ENCODE peak calls at places on chromosome 16, in eight cellular contexts. V, E, F, R, I, A, Q and O are unnamed samples.

GRCh38 chr16:13875614-13876284 is 44.2 kb upstream of the ERCC4 start:
- DNase-seq in R (no peak), E (no peak), I (no peak), V (no peak), A (no peak), Q (no peak), F (no peak), O (no peak)

GRCh38 chr16:1543085-1543896 is 9.8 kb downstream of the TMEM204 start:
- DNase-seq in V (no peak), E (peak), F (peak), A (peak), R (peak), Q (peak), I (peak), O (peak)

GRCh38 chr16:52191533-52192134 is 355.3 kb downstream of the TOX3 start:
- DNase-seq in I (peak), E (peak), A (peak), R (peak), F (peak), V (peak), Q (peak), O (peak)

GRCh38 chr16:50202926-50203624 is 50.0 kb downstream of the TENT4B start:
- DNase-seq in E (peak), R (peak), F (no peak), V (no peak), Q (no peak), A (no peak), I (no peak), O (no peak)

GRCh38 chr16:57446530-57447141 is 549 bp downstream of the CIAPIN1 start:
- DNase-seq in V (no peak), Q (peak), E (peak), A (peak), F (peak), I (peak), R (no peak), O (no peak)

GRCh38 chr16:15879255-15879804 is 9.1 kb downstream of the CEP20 start:
- DNase-seq in Q (no peak), R (peak), F (no peak), A (no peak), I (no peak), E (peak), V (peak), O (no peak)

GRCh38 chr16:29961127-29961478 is 776 bp upstream of the TMEM219 start:
- DNase-seq in R (no peak), Q (no peak), I (no peak), A (no peak), V (no peak), E (no peak), F (no peak), O (no peak)

GRCh38 chr16:9791566-9791965 is 390.7 kb downstream of the GRIN2A start:
- DNase-seq in F (no peak), E (no peak), Q (no peak), V (no peak), R (no peak), A (no peak), I (no peak), O (no peak)

GRCh38 chr16:81204794-81205680 is 33.5 kb upstream of the BCO1 start:
- DNase-seq in E (peak), I (no peak), A (no peak), V (peak), R (no peak), Q (peak), F (peak), O (peak)

GRCh38 chr16:68644715-68645493 is at the start of gene CDH3:
- DNase-seq in R (no peak), Q (peak), V (no peak), E (peak), A (no peak), I (no peak), F (no peak), O (peak)

GRCh38 chr16:68776821-68777485 is 39.9 kb downstream of the CDH1 start:
- DNase-seq in Q (no peak), R (no peak), V (no peak), I (no peak), E (no peak), A (no peak), F (peak), O (no peak)

GRCh38 chr16:64629622-64630021 is 492.2 kb downstream of the CDH11 start:
- DNase-seq in V (no peak), F (no peak), A (no peak), Q (no peak), R (no peak), E (peak), I (no peak), O (no peak)

GRCh38 chr16:47142469-47143328 is 1.0 kb downstream of the NETO2 start:
- DNase-seq in I (peak), R (no peak), E (peak), F (peak), V (no peak), Q (peak), A (peak), O (no peak)

GRCh38 chr16:57325458-57325857 is 33.1 kb upstream of the CCL22 start:
- DNase-seq in Q (no peak), F (no peak), R (no peak), E (peak), A (no peak), I (no peak), V (no peak), O (no peak)

GRCh38 chr16:58332997-58333700 is 38.3 kb upstream of the PRSS54 start:
- DNase-seq in F (no peak), Q (no peak), E (no peak), V (no peak), R (no peak), I (no peak), A (no peak), O (no peak)

GRCh38 chr16:22712471-22712870 is 101.5 kb upstream of the HS3ST2 start:
- DNase-seq in E (no peak), Q (no peak), F (no peak), A (no peak), V (no peak), R (no peak), I (no peak), O (no peak)

GRCh38 chr16:49931931-49932330 is 76.0 kb upstream of the ZNF423 start:
- DNase-seq in E (no peak), I (no peak), V (no peak), Q (no peak), F (no peak), A (no peak), R (no peak), O (no peak)

GRCh38 chr16:85870159-85870558 is 28.8 kb upstream of the IRF8 start:
- DNase-seq in E (no peak), I (no peak), F (no peak), A (no peak), R (no peak), Q (no peak), V (no peak), O (no peak)

GRCh38 chr16:56301391-56301850 is 110.1 kb downstream of the GNAO1 start:
- DNase-seq in A (no peak), I (no peak), Q (no peak), R (peak), V (no peak), F (no peak), E (peak), O (no peak)

GRCh38 chr16:56334761-56335160 is 90.6 kb downstream of the AMFR start:
- DNase-seq in R (no peak), A (no peak), Q (no peak), F (no peak), V (no peak), I (no peak), E (no peak), O (no peak)

GRCh38 chr16:48353565-48354163 is 31.5 kb downstream of the SIAH1 start:
- DNase-seq in A (no peak), R (peak), F (peak), E (peak), Q (peak), I (no peak), V (peak), O (peak)

GRCh38 chr16:64092284-64092683 is 1029.6 kb downstream of the CDH11 start:
- DNase-seq in E (peak), R (peak), F (no peak), Q (no peak), A (no peak), I (no peak), V (peak), O (no peak)

GRCh38 chr16:89584768-89585549 is 9.4 kb downstream of the CPNE7 start:
- DNase-seq in I (no peak), R (no peak), Q (peak), F (no peak), E (no peak), V (no peak), A (no peak), O (no peak)

GRCh38 chr16:88727871-88728270 is 21.6 kb downstream of the CTU2 start:
- DNase-seq in I (peak), E (no peak), Q (peak), R (no peak), A (no peak), V (no peak), F (no peak), O (no peak)

GRCh38 chr16:1430759-1431496 is at the start of gene PERCC1:
- DNase-seq in R (no peak), Q (peak), V (no peak), F (no peak), I (no peak), E (peak), A (no peak), O (no peak)

GRCh38 chr16:19588661-19589060 is 33.2 kb downstream of the VPS35L start:
- DNase-seq in E (no peak), F (no peak), R (no peak), A (no peak), Q (no peak), V (no peak), I (no peak), O (no peak)

GRCh38 chr16:86991679-86992078 is 325.5 kb downstream of the C16orf95 start:
- DNase-seq in V (peak), F (no peak), Q (no peak), R (no peak), I (no peak), E (peak), A (no peak), O (no peak)

GRCh38 chr16:7137560-7138330 is 194.9 kb upstream of the RBFOX1 start:
- DNase-seq in Q (no peak), V (no peak), I (no peak), R (no peak), F (no peak), A (no peak), E (peak), O (no peak)

GRCh38 chr16:84794626-84795025 is 25.2 kb upstream of the CRISPLD2 start:
- DNase-seq in Q (no peak), I (no peak), A (no peak), V (no peak), R (no peak), F (no peak), E (no peak), O (no peak)
- H3K4me3 ChIP-seq in Q (no peak), I (no peak), A (no peak), V (no peak), R (no peak), F (no peak), E (no peak), O (no peak)

GRCh38 chr16:11484691-11485258 is 101.9 kb downstream of the LITAF start:
- DNase-seq in F (no peak), R (no peak), I (no peak), Q (no peak), E (no peak), V (no peak), A (peak), O (no peak)

GRCh38 chr16:11480634-11481033 is 106.1 kb downstream of the LITAF start:
- DNase-seq in F (no peak), A (no peak), Q (no peak), E (no peak), R (no peak), V (no peak), I (no peak), O (no peak)

GRCh38 chr16:11485676-11486075 is 101.0 kb downstream of the LITAF start:
- DNase-seq in A (no peak), F (no peak), I (no peak), R (no peak), V (no peak), E (no peak), Q (no peak), O (no peak)

GRCh38 chr16:11481987-11482386 is 104.7 kb downstream of the LITAF start:
- DNase-seq in F (no peak), R (no peak), Q (no peak), V (peak), I (no peak), E (no peak), A (no peak), O (no peak)

GRCh38 chr16:11482946-11483748 is 103.6 kb downstream of the LITAF start:
- DNase-seq in F (no peak), E (no peak), A (no peak), Q (no peak), R (no peak), I (no peak), V (no peak), O (no peak)
- H3K4me3 ChIP-seq in F (no peak), E (no peak), A (no peak), Q (no peak), R (no peak), I (no peak), V (no peak), O (no peak)

GRCh38 chr16:27849621-27850020 is 213.9 kb downstream of the GSG1L start:
- DNase-seq in I (no peak), Q (no peak), V (no peak), E (no peak), R (no peak), F (no peak), A (no peak), O (no peak)
- H3K4me3 ChIP-seq in I (no peak), Q (no peak), V (no peak), E (no peak), R (no peak), F (no peak), A (no peak), O (no peak)

GRCh38 chr16:27317320-27317719 is 3.5 kb downstream of the IL4R start:
- DNase-seq in I (no peak), Q (no peak), F (no peak), V (no peak), R (no peak), E (no peak), A (no peak), O (peak)

GRCh38 chr16:27316038-27316680 is 2.4 kb downstream of the IL4R start:
- DNase-seq in I (no peak), Q (no peak), F (no peak), A (no peak), V (no peak), E (no peak), R (no peak), O (no peak)

GRCh38 chr16:27319257-27319965 is 5.6 kb downstream of the IL4R start:
- DNase-seq in V (no peak), A (no peak), Q (no peak), E (no peak), F (no peak), R (no peak), I (no peak), O (peak)

GRCh38 chr16:27318399-27319256 is 4.9 kb downstream of the IL4R start:
- DNase-seq in E (no peak), I (peak), A (peak), Q (no peak), V (no peak), R (no peak), F (peak), O (peak)

DNA sequence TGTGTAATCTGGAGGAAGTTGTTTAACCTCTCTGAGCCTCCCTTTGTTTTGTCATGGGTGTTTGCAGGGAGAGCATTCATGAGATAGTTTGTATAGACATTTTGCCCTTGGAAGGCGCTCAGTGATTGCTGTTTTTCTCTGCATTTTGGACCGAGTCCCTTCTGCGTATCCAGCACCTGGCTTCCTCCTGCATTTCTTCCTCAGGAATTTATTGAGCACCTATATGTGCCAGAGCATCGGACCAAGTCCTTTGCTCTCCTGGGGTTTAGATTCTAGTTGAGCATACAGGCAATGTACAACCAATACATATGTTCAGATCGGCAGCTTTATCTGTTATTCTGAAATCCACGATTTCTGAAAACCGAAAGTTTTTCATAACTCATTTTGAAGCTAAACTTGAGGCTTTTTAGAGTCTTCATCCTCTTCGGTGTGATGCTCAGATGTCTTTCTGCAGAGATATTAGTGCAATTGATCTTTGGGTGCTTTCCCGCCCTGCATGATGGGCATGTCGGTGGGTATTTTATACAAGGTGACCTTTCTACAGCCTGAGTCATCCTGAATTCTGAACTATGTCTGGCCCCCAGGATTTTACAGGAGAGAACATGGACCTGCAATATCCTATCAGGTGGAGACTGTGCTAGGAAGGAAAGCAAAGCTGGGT is 4.1 kb downstream of the IL4R start:
- DNase-seq in A (no peak), V (no peak), R (no peak), I (no peak), F (peak), E (no peak), Q (no peak), O (no peak)
- H3K4me3 ChIP-seq in A (peak), V (no peak), R (no peak), I (no peak), F (peak), E (no peak), Q (no peak), O (no peak)

DNA sequence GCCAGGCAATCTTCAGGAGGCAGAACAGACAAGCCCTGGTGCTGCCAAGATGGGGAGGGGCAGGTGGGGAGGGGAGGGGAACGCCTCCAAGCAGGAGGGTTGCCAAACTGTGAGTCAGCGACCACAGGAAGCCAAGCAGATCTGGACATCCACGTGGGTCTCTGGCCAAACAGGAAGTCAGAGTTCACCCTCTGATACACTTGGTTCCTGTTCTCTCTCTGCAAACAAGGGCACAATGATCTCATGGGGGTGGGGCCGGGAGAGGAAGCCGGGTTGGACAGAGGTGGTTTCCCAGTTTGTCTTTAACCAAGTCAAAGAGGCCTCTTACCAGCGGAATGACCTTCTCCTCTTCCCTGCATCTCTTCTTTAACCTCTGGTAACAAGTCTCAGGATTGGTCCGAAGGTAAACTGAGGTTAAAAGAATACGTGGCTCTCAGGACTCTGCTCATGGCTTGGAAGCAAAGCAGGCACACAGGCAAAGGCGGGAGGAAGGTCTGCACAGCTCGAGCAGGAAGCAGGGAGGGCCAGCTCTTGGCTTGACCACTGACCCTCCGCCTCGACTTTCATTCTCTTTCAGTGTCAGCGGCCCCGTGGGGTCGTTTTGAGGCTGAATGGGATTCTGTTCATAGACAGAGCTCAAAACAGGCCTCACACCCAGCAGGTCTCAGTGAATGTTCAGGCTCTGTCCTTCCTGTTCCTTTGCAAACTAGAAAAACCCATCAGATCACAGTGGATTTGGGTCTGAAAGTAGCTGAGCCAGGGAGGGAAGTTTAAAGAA is 32.9 kb downstream of the TK2 start:
- DNase-seq in R (peak), E (peak), Q (peak), A (peak), I (peak), F (peak), V (peak), O (peak)
- H3K4me3 ChIP-seq in R (no peak), E (peak), Q (no peak), A (peak), I (peak), F (peak), V (no peak), O (peak)